ENCODE peak calls at places on chromosomes 7 and 10, in ten cellular contexts. H, G, V, N, A, I, E, Z, K and X are unnamed samples.
A peak's percentile ranks its signal among the peaks of the same experiment; 100 is the strongest.

GRCh38 chr10:5033061-5033770 is 29.6 kb upstream of the AKR1C2 start:
- DNase-seq in H (no peak), G (peak; percentile 19), V (peak; percentile 26), N (no peak), A (no peak), I (no peak), E (no peak), Z (no peak), K (no peak), X (no peak)

GRCh38 chr7:45704683-45705016 is 130.5 kb downstream of the ADCY1 start:
- DNase-seq in H (no peak), G (no peak), V (peak; percentile 89), N (peak; percentile 36), A (no peak), I (no peak), E (no peak), Z (no peak), K (no peak), X (no peak)

GRCh38 chr7:96320437-96320836 is 1.5 kb downstream of the SLC25A13 start:
- DNase-seq in H (no peak), G (no peak), V (no peak), N (no peak), A (peak; percentile 52), I (no peak), E (no peak), Z (no peak), K (no peak), X (no peak)

GRCh38 chr10:131726460-131726861 is 174.3 kb upstream of the PPP2R2D start:
- DNase-seq in H (no peak), G (no peak), V (no peak), N (peak; percentile 79), A (no peak), I (no peak), E (peak; percentile 32), Z (no peak), K (peak; percentile 43), X (peak; percentile 35)

GRCh38 chr10:113709221-113709838 is 29.6 kb downstream of the CASP7 start:
- DNase-seq in H (no peak), G (no peak), V (no peak), N (no peak), A (no peak), I (no peak), E (no peak), Z (peak; percentile 36), K (no peak), X (no peak)

GRCh38 chr7:78317371-78317770 is 518.8 kb downstream of the PHTF2 start:
- DNase-seq in H (no peak), G (no peak), V (no peak), N (no peak), A (no peak), I (no peak), E (no peak), Z (no peak), K (no peak), X (no peak)

GRCh38 chr7:32892521-32893224 is 1.1 kb upstream of the KBTBD2 start:
- DNase-seq in H (peak; percentile 49), G (peak; percentile 46), V (no peak), N (peak; percentile 91), A (no peak), I (no peak), E (peak; percentile 28), Z (peak; percentile 91), K (peak; percentile 36), X (peak; percentile 32)

GRCh38 chr7:117152213-117153007 is 170.4 kb downstream of the WNT2 start:
- DNase-seq in H (no peak), G (no peak), V (no peak), N (no peak), A (no peak), I (no peak), E (no peak), Z (no peak), K (no peak), X (no peak)

GRCh38 chr7:27187158-27187701 is 2.2 kb upstream of the HOXA11 start:
- DNase-seq in H (no peak), G (no peak), V (no peak), N (no peak), A (no peak), I (no peak), E (no peak), Z (peak; percentile 65), K (no peak), X (no peak)

GRCh38 chr7:152761116-152761748 is 1.7 kb downstream of the ACTR3B start:
- DNase-seq in H (no peak), G (peak; percentile 13), V (peak; percentile 60), N (no peak), A (no peak), I (no peak), E (no peak), Z (no peak), K (no peak), X (no peak)

GRCh38 chr7:15889501-15889900 is 203.0 kb upstream of the MEOX2 start:
- DNase-seq in H (no peak), G (no peak), V (no peak), N (no peak), A (no peak), I (no peak), E (no peak), Z (peak; percentile 29), K (no peak), X (no peak)

GRCh38 chr10:132616170-132616994 is 78.8 kb downstream of the INPP5A start:
- DNase-seq in H (no peak), G (no peak), V (no peak), N (peak; percentile 74), A (no peak), I (no peak), E (no peak), Z (no peak), K (no peak), X (no peak)

DNA sequence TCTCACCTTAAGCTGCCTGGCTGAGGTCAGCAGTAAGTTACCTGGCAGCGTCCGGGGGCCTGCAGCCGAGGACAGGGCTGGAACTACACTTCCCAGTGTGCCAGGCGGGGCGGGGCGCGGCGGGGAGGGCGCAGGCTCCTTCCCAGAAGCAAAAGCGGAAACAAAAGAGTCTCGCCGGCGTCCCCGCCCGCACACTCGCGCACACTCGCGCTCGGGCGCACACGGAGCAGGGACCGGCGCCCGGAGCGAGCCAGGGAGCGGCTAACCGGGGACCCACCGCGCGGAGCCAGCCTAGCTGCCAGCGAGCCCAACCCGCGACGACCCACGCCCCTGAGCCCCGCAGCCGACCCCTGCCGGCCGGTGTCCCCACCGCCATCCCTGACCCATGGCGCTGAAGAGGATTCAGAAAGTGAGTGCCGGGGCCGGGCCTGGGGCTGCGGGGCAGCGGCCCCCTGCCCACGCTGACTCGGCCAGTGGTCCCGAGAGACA is at the start of gene UBE2D1:
- DNase-seq in H (peak; percentile 95), G (peak; percentile 86), V (peak; percentile 97), N (peak; percentile 98), A (peak; percentile 15), I (peak; percentile 47), E (peak; percentile 85), Z (peak; percentile 69), K (peak; percentile 93), X (peak; percentile 95)
- TF ChIP-seq POLR2AphosphoS5 in H (peak; percentile 90), G (peak; percentile 86), V (peak; percentile 85), N (peak; percentile 99), A (peak; percentile 91), I (peak; percentile 81), E (peak; percentile 64), Z (peak; percentile 92), K (peak; percentile 96), X (peak; percentile 90)

GRCh38 chr7:66790219-66790618 is 49.7 kb downstream of the RABGEF1 start:
- DNase-seq in H (no peak), G (no peak), V (no peak), N (no peak), A (no peak), I (no peak), E (peak; percentile 12), Z (no peak), K (no peak), X (no peak)
- H3K36me3 ChIP-seq in H (peaks cover 8% of the 10 kb centered on the region), G (peaks cover 59% of the 10 kb centered on the region), V (peaks cover 71% of the 10 kb centered on the region), N (peaks cover 95% of the 10 kb centered on the region), A (peaks cover 5% of the 10 kb centered on the region), I (peaks cover 4% of the 10 kb centered on the region), E (no peaks in the 10 kb centered on the region), Z (peaks cover 6% of the 10 kb centered on the region), K (peaks cover 94% of the 10 kb centered on the region), X (peaks cover 29% of the 10 kb centered on the region)

GRCh38 chr7:5466551-5466950 is 42.9 kb upstream of the TNRC18 start:
- DNase-seq in H (no peak), G (no peak), V (no peak), N (no peak), A (no peak), I (no peak), E (no peak), Z (no peak), K (no peak), X (no peak)

GRCh38 chr7:5459084-5459483 is 35.5 kb upstream of the TNRC18 start:
- DNase-seq in H (no peak), G (no peak), V (no peak), N (no peak), A (no peak), I (no peak), E (no peak), Z (no peak), K (no peak), X (no peak)

GRCh38 chr7:5467645-5468044 is 44.0 kb upstream of the TNRC18 start:
- DNase-seq in H (no peak), G (no peak), V (no peak), N (no peak), A (no peak), I (no peak), E (no peak), Z (no peak), K (no peak), X (no peak)

GRCh38 chr7:5457245-5457735 is 33.7 kb upstream of the TNRC18 start:
- DNase-seq in H (no peak), G (peak; percentile 78), V (no peak), N (no peak), A (no peak), I (no peak), E (no peak), Z (no peak), K (no peak), X (no peak)

DNA sequence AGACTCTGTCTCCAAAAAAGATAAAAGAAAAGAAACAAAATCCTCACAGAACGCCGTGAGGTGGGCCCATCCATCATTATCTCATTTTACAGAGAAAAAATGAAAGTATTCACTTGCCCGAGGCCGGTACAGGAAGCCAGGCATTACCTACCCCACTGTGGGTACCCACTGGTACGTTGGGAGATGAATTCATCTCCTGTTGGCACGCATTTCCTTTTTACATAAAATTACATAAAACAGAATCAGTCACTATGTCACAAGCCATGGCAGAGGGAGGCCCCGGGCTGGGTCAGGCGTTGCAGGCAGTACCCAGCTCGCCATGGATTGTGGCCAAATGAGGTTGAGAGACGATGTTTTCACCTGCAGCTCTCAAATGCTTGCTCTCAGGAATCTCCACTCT is 38.6 kb upstream of the TNRC18 start:
- DNase-seq in H (no peak), G (no peak), V (no peak), N (no peak), A (no peak), I (no peak), E (no peak), Z (no peak), K (no peak), X (no peak)
- TF ChIP-seq POLR2AphosphoS5 in H (no peak), G (no peak), V (no peak), N (no peak), A (no peak), I (no peak), E (no peak), Z (no peak), K (no peak), X (no peak)

DNA sequence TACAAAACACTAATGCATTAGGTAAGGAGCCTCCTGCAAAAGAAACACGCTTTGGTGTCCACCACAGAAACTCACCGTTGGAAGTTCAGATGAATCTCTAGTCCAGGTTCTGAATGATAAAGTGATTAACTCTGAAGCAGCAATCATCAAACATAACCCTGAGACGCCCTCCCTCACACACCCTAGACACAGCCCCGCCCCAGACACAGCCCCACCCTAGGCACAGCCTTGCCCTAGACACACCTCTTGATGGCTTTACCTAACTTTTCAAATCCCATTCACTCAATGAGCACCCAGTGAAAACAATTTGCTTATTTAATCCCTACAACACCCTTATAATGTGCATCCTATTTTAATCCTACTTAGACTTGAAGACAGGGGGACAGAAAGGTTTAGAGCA is 21.3 kb upstream of the TMEM254 start:
- DNase-seq in H (peak; percentile 38), G (no peak), V (no peak), N (no peak), A (no peak), I (no peak), E (no peak), Z (no peak), K (no peak), X (no peak)
- H3K36me3 ChIP-seq in H (no peaks in the 10 kb centered on the region), G (no peaks in the 10 kb centered on the region), V (no peaks in the 10 kb centered on the region), N (no peaks in the 10 kb centered on the region), A (no peaks in the 10 kb centered on the region), I (no peaks in the 10 kb centered on the region), E (no peaks in the 10 kb centered on the region), Z (no peaks in the 10 kb centered on the region), K (no peaks in the 10 kb centered on the region), X (no peaks in the 10 kb centered on the region)